ENCODE peak calls at places on chromosome 11, in four cellular contexts. C, Q, Y and Z are unnamed samples.

GRCh38 chr11:75572744-75573143 is 10.7 kb downstream of the SERPINH1 start:
- DNase-seq in Y (no peak), Q (no peak), C (no peak), Z (no peak)

GRCh38 chr11:123228489-123229163 is 33.6 kb upstream of the CLMP start:
- DNase-seq in C (no peak), Q (no peak), Y (no peak), Z (no peak)

GRCh38 chr11:30889116-30889765 is 303.1 kb upstream of the MPPED2 start:
- DNase-seq in Q (no peak), Y (no peak), C (no peak), Z (no peak)

GRCh38 chr11:2808850-2809847 is 76.4 kb downstream of the CDKN1C start:
- DNase-seq in Q (no peak), Y (no peak), C (no peak), Z (no peak)

GRCh38 chr11:78449866-78450265 is 32.2 kb upstream of the GAB2 start:
- DNase-seq in C (no peak), Y (no peak), Q (no peak), Z (no peak)

GRCh38 chr11:66107600-66108151 is 37.6 kb downstream of the PACS1 start:
- DNase-seq in Q (no peak), C (no peak), Y (no peak), Z (no peak)

GRCh38 chr11:45872513-45873356 is 12.7 kb upstream of the MAPK8IP1 start:
- DNase-seq in Q (peak), C (peak), Y (no peak), Z (peak)

GRCh38 chr11:134261626-134262488 is 8.5 kb downstream of the ACAD8 start:
- DNase-seq in Y (no peak), Q (peak), C (peak), Z (peak)

GRCh38 chr11:2561283-2562180 is 116.7 kb downstream of the KCNQ1 start:
- DNase-seq in C (no peak), Y (no peak), Q (no peak), Z (no peak)

GRCh38 chr11:58771458-58771855 is 39.7 kb upstream of the GLYAT start:
- DNase-seq in Q (no peak), Y (no peak), C (no peak), Z (no peak)

GRCh38 chr11:102495161-102496042 is 35.1 kb downstream of the MMP7 start:
- DNase-seq in Q (peak), C (peak), Y (peak), Z (peak)

GRCh38 chr11:24386551-24387404 is 110.1 kb upstream of the LUZP2 start:
- DNase-seq in Y (no peak), C (peak), Q (no peak), Z (no peak)

GRCh38 chr11:6583584-6583983 is 19.8 kb downstream of the RRP8 start:
- DNase-seq in Y (no peak), C (no peak), Q (no peak), Z (no peak)

GRCh38 chr11:57711414-57712255 is at the start of gene MED19:
- DNase-seq in Y (peak), Q (peak), C (peak), Z (peak)

GRCh38 chr11:131998020-131998419 is 627.6 kb downstream of the NTM start:
- DNase-seq in C (no peak), Q (no peak), Y (no peak), Z (no peak)

GRCh38 chr11:131999955-132000354 is 629.5 kb downstream of the NTM start:
- DNase-seq in Y (no peak), Q (no peak), C (no peak), Z (no peak)

GRCh38 chr11:131993291-131993690 is 622.9 kb downstream of the NTM start:
- DNase-seq in C (no peak), Q (no peak), Y (no peak), Z (no peak)

DNA sequence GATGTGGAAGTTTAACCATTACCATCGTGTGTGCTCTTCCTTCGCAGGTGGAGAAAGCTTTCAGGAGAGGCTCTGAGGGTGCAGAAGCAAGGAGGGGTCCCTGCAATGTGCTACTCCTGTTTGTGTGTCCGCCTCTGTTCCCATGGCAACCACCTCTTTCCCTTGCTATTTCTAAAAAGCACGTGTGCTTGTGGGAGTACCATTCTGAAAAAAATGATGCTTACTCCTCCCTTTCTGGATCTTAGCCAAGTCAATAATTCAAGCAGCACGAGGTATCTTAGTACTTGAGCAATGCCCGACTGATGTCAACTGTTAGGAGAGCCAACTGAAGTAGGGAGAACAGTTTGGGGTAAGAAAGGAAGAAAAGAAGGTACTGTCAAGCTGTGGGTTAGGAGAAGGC is 628.7 kb downstream of the NTM start:
- DNase-seq in Q (no peak), C (no peak), Y (no peak), Z (no peak)
- TF ChIP-seq CHD4 in Q (no peak), C (no peak), Y (no peak), Z (no peak)

GRCh38 chr11:65034423-65034822 is 6.6 kb upstream of the SAC3D1 start:
- DNase-seq in C (no peak), Y (no peak), Q (no peak), Z (no peak)
- TF ChIP-seq CHD4 in C (no peak), Y (no peak), Q (no peak), Z (no peak)

DNA sequence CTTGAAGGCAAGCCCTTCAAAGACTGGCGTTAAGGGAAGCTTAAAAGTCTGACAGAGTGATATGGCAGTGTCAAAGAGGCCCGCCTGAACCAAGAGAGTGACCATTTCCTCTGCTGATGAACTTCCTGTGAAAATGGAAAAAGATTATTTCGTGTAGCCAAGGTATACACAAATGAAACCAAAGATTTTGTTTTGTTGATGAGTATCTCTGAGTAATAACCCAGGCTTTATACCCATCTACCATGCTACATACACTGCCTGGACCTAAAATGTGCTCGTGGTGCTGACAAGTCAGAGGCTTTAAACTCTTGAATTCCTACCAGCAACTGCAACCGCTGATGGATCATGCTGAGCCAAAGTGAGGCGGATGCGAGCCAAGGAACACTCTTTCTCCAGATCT is 21.0 kb upstream of the FNBP4 start:
- DNase-seq in Y (no peak), C (no peak), Q (no peak), Z (no peak)
- TF ChIP-seq CHD4 in Y (no peak), C (no peak), Q (no peak), Z (no peak)

DNA sequence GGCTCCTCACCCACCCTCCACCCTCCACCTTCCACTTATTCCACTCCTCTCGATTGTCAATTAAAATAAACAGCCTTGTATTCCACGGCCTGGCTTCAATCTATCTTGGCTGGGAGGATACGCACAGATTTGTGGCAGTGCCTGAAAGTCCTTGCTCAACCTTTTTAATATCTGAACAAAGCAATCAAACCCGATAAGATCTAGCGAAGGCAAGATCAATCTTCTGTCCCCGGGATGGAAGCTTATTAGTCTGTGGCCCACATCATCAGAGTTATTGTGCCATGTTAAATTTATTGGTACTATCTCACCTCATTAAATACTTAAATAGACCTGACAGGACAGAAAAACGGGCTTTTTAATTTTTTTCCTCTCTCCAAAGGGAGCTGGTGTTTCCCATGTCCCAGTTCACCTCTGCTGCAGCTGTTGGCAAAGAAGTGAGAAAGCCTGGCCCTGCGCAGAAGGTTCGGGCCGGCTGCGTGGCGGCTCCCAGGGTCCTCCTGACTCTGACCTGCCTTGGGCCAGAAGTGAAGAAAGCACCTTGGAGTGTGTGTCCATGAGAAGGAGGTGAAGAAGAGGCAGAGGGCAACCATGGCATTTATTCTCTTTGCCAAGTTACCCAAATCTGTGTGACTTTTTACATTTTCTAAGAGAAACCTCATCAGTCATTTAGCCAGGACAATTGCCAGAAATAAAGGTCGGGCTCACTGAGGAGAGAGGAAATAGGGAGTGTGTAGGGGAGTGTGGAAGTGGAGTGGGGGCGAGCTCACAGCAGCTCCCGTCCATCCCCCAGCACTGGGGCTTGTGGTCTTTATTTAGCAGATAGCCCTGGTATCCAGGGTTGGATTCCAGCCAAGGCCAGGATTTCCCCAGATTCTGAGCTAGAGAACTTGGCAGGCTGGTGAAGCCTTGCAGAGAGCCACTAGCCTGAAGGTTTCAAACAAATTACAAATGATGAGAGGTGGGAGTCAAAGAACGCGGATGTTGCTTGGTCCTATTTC is 102.3 kb upstream of the CADM1 start:
- DNase-seq in Y (no peak), C (no peak), Q (no peak), Z (no peak)
- TF ChIP-seq CHD4 in Y (no peak), C (no peak), Q (no peak), Z (no peak)

GRCh38 chr11:120172054-120172881 is 34.4 kb upstream of the TRIM29 start:
- DNase-seq in Y (no peak), Q (peak), C (peak), Z (peak)

GRCh38 chr11:120173771-120174170 is 35.9 kb upstream of the TRIM29 start:
- DNase-seq in C (no peak), Y (no peak), Q (no peak), Z (no peak)

GRCh38 chr11:120172921-120173705 is 35.2 kb upstream of the TRIM29 start:
- DNase-seq in Q (no peak), Y (no peak), C (no peak), Z (no peak)

GRCh38 chr11:120178441-120179070 is 32.3 kb upstream of the OAF start:
- DNase-seq in Q (no peak), C (no peak), Y (no peak), Z (no peak)

GRCh38 chr11:120174866-120175265 is 36.0 kb upstream of the OAF start:
- DNase-seq in Y (no peak), C (no peak), Q (no peak), Z (no peak)
- TF ChIP-seq CHD4 in Y (no peak), C (no peak), Q (no peak), Z (no peak)

GRCh38 chr11:93623938-93624337 is 37.5 kb upstream of the CEP295 start:
- DNase-seq in Y (no peak), Q (no peak), C (peak), Z (no peak)
- TF ChIP-seq CHD4 in Y (no peak), Q (no peak), C (no peak), Z (no peak)